ENCODE peak calls at places on chromosomes 16 and 17, in five cellular contexts. R, Z, Y, M and T are unnamed samples.

GRCh38 chr17:7023576-7024401 is 939 bp downstream of the BCL6B start:
- DNase-seq in R (peak), Z (peak), Y (peak), M (peak), T (peak)

GRCh38 chr17:73522107-73522506 is 122.1 kb downstream of the SDK2 start:
- DNase-seq in R (no peak), Z (no peak), Y (no peak), M (no peak), T (no peak)

GRCh38 chr17:759964-760363 is 7.9 kb upstream of the GEMIN4 start:
- DNase-seq in R (no peak), Z (no peak), Y (no peak), M (no peak), T (no peak)

GRCh38 chr16:17474572-17474971 is 3.8 kb upstream of the XYLT1 start:
- DNase-seq in R (no peak), Z (no peak), Y (no peak), M (no peak), T (no peak)

GRCh38 chr17:81365601-81366585 is 29.4 kb upstream of the BAHCC1 start:
- DNase-seq in R (peak), Z (peak), Y (no peak), M (no peak), T (peak)

GRCh38 chr17:156094-156621 is 18.8 kb downstream of the SCGB1C2 start:
- DNase-seq in R (no peak), Z (no peak), Y (no peak), M (no peak), T (no peak)

GRCh38 chr16:245105-245504 is 10.5 kb downstream of the FAM234A start:
- DNase-seq in R (no peak), Z (no peak), Y (no peak), M (no peak), T (no peak)

GRCh38 chr17:41343031-41343430 is 7.6 kb downstream of the KRT33A start:
- DNase-seq in R (no peak), Z (no peak), Y (no peak), M (no peak), T (no peak)

GRCh38 chr17:45436161-45436560 is 3.5 kb upstream of the ARHGAP27 start:
- DNase-seq in R (no peak), Z (no peak), Y (no peak), M (no peak), T (no peak)

GRCh38 chr17:1067282-1067956 is 70.5 kb downstream of the TIMM22 start:
- DNase-seq in R (no peak), Z (no peak), Y (no peak), M (no peak), T (no peak)

GRCh38 chr16:12406840-12407690 is 396.6 kb downstream of the CPPED1 start:
- DNase-seq in R (no peak), Z (peak), Y (no peak), M (no peak), T (no peak)

GRCh38 chr16:28261916-28262315 is 30.4 kb upstream of the SBK1 start:
- DNase-seq in R (no peak), Z (no peak), Y (no peak), M (no peak), T (no peak)

GRCh38 chr17:80277751-80278671 is 17.4 kb downstream of the RNF213 start:
- DNase-seq in R (no peak), Z (no peak), Y (no peak), M (peak), T (no peak)

GRCh38 chr16:84648595-84649510 is 542 bp downstream of the KLHL36 start:
- DNase-seq in R (no peak), Z (no peak), Y (no peak), M (peak), T (peak)

GRCh38 chr16:79099701-79100100 is 500.8 kb downstream of the MAF start:
- DNase-seq in R (no peak), Z (no peak), Y (no peak), M (no peak), T (no peak)